ENCODE peak calls at places on chromosomes 1 and 21, in six cellular contexts. F, C, M, U, X and Y are unnamed samples.

GRCh38 chr1:224237094-224237881 is 54.2 kb downstream of the DEGS1 start:
- DNase-seq in U (no peak), M (no peak), F (no peak), C (no peak), X (no peak), Y (no peak)

GRCh38 chr1:205275133-205275532 is 46.4 kb downstream of the NUAK2 start:
- DNase-seq in C (no peak), U (peak), X (no peak), M (no peak), F (no peak), Y (no peak)

GRCh38 chr1:147142886-147143285 is 29.4 kb downstream of the PRKAB2 start:
- DNase-seq in C (no peak), X (no peak), M (no peak), F (no peak), U (no peak), Y (no peak)

GRCh38 chr1:207672525-207673130 is 27.7 kb downstream of the CR1L start:
- DNase-seq in F (peak), C (peak), U (peak), M (peak), X (no peak), Y (no peak)

GRCh38 chr1:147635342-147635741 is 35.0 kb downstream of the ACP6 start:
- DNase-seq in X (no peak), M (no peak), U (no peak), C (no peak), F (no peak), Y (no peak)

GRCh38 chr1:69221492-69221990 is 346.2 kb upstream of the LRRC7 start:
- DNase-seq in U (no peak), F (no peak), M (no peak), X (no peak), C (no peak), Y (no peak)

GRCh38 chr1:183139281-183139942 is 46.7 kb upstream of the LAMC2 start:
- DNase-seq in F (no peak), C (no peak), M (no peak), X (no peak), U (no peak), Y (no peak)

GRCh38 chr1:35539824-35540261 is 17.4 kb downstream of the KIAA0319L start:
- DNase-seq in F (no peak), C (no peak), X (no peak), M (no peak), U (no peak), Y (no peak)

GRCh38 chr21:35232545-35233176 is 183.6 kb upstream of the RUNX1 start:
- DNase-seq in X (no peak), U (peak), M (peak), F (peak), C (no peak), Y (no peak)

GRCh38 chr1:6570987-6571386 is 8.8 kb upstream of the ZBTB48 start:
- DNase-seq in X (no peak), C (no peak), F (no peak), U (no peak), M (no peak), Y (no peak)

GRCh38 chr1:109704173-109704572 is 7.9 kb upstream of the GSTM5 start:
- DNase-seq in M (peak), C (no peak), X (no peak), F (no peak), U (no peak), Y (no peak)

GRCh38 chr1:117237701-117238413 is 27.1 kb upstream of the VTCN1 start:
- DNase-seq in M (no peak), U (no peak), F (no peak), X (no peak), C (no peak), Y (no peak)

GRCh38 chr21:44618504-44618903 is 6.6 kb downstream of the KRTAP10-8 start:
- DNase-seq in M (no peak), C (no peak), U (no peak), F (peak), X (no peak), Y (no peak)

GRCh38 chr1:8955367-8955766 is 9.7 kb downstream of the CA6 start:
- DNase-seq in F (no peak), U (no peak), M (no peak), C (no peak), X (no peak), Y (no peak)

GRCh38 chr1:87786861-87787548 is 458.3 kb downstream of the LMO4 start:
- DNase-seq in M (peak), F (no peak), X (no peak), C (no peak), U (no peak), Y (no peak)

GRCh38 chr1:70455291-70455690 is 44.2 kb downstream of the CTH start:
- DNase-seq in M (no peak), F (no peak), U (no peak), C (no peak), X (no peak), Y (no peak)

GRCh38 chr1:18949689-18950414 is 6.6 kb downstream of the IFFO2 start:
- DNase-seq in X (no peak), U (no peak), C (peak), F (no peak), M (no peak), Y (peak)

GRCh38 chr1:212450331-212450881 is 17.7 kb downstream of the NENF start:
- DNase-seq in U (no peak), M (no peak), F (no peak), X (peak), C (no peak), Y (no peak)

GRCh38 chr1:54882483-54882882 is 4.5 kb downstream of the DHCR24 start:
- DNase-seq in X (no peak), M (no peak), F (no peak), U (no peak), C (no peak), Y (no peak)

GRCh38 chr1:171250263-171250662 is 2.0 kb downstream of the FMO1 start:
- DNase-seq in C (no peak), M (no peak), U (no peak), F (no peak), X (no peak), Y (no peak)

GRCh38 chr1:171254859-171255258 is 6.6 kb downstream of the FMO1 start:
- DNase-seq in F (peak), M (no peak), C (no peak), U (no peak), X (no peak), Y (no peak)

GRCh38 chr1:171252482-171252881 is 4.2 kb downstream of the FMO1 start:
- DNase-seq in X (no peak), M (no peak), C (peak), U (peak), F (no peak), Y (no peak)

GRCh38 chr1:171251042-171251740 is 2.9 kb downstream of the FMO1 start:
- DNase-seq in F (peak), C (no peak), U (peak), M (no peak), X (no peak), Y (peak)

DNA sequence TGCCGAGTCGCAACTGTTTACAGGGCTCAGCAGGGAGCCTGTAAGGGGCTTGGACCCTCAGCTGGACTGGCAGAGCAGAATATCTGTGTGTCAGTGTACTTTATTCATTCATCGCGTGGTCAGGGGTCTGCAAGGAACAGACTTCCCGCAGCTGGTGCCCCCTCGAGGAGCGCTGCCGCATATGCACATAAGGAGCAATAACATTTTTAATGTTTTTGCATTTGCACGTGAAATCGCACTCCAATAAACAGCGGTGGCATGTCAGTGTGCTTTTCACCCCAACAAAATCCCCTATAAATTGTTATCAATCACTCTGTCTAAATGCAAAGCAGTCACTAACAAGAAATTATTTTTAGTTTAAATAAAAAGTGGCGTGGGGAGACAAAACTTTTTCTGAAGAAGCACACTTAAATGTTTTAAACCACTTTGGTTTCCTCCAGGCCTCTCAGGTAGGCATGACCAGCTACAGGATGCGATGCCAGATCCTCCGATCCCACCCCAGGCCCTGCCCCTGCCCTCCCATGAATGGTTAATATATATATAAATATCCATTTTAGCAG is 3.5 kb downstream of the FMO1 start:
- DNase-seq in C (no peak), U (no peak), M (peak), F (peak), X (peak), Y (peak)
- TF ChIP-seq CTCF in C (peak), U (peak), M (peak), F (peak), X (peak), Y (peak)

DNA sequence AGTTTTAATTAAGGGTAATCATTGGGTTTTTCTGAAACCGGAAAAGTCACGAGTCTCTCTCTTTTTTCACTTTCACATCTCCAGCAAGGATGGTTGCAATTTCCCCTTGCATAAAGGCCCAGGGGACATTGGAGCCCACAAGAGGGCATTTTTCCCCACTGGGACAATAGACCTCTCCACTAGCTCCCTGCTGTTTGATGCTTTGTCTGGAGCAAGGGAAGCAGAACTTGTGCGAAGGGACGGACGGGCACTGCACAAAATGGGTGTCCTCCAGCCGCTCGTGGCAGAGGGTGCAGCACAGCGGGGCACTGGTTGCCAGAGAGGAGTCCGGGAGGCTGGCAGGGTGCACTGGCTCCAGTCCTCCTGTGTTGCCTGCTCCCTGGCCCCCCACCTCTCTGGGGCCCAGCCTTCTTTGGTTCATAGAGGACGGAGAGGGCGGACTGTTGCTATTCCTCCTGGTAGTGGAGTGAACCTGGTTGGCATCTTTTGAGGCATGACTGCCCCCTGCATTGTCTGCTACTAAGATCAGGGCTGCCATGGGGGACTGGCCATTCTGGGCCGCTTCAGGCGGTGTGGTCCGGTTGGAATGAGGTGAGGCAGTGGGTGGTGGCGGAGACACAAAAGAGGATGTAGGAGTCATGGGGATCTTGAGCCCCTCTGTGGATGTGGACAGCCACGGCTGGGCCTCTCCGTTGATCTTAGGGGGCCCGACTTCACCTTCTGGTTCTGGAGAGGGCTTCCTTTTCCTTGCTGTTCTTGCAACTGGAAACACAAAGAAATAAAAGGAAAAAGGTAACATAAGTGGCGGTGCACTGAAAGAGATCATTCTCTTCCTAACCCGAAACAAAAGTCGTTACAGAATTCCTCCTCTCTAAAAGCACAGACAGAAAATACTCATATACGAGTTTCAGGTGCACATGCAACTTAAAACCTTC is 2.6 kb downstream of the IRF2BP2 start:
- DNase-seq in M (no peak), F (no peak), U (peak), X (peak), C (no peak), Y (peak)
- TF ChIP-seq CTCF in M (peak), F (peak), U (no peak), X (peak), C (no peak), Y (no peak)

DNA sequence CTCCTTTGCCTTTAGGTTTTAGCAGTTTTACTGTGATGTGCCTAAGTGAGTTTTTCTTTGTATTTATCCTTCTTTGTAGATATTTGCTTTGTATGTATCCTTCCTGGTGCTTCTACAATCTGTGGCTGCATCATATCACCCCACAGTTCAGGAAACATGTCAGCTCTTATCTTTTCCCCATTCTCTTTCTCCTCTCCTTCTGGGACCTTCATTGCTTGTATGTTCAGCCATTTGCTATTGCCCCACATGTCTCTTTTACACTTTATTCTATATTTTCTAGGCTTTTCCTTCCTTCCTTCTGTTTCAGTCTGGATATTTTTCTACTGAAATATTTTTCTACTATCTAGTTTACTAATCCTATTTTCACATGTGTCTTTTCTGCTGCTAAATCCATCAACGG is 14.9 kb downstream of the KNCN start:
- DNase-seq in X (no peak), C (no peak), M (no peak), F (no peak), U (no peak), Y (no peak)
- TF ChIP-seq CTCF in X (no peak), C (no peak), M (no peak), F (no peak), U (no peak), Y (no peak)

DNA sequence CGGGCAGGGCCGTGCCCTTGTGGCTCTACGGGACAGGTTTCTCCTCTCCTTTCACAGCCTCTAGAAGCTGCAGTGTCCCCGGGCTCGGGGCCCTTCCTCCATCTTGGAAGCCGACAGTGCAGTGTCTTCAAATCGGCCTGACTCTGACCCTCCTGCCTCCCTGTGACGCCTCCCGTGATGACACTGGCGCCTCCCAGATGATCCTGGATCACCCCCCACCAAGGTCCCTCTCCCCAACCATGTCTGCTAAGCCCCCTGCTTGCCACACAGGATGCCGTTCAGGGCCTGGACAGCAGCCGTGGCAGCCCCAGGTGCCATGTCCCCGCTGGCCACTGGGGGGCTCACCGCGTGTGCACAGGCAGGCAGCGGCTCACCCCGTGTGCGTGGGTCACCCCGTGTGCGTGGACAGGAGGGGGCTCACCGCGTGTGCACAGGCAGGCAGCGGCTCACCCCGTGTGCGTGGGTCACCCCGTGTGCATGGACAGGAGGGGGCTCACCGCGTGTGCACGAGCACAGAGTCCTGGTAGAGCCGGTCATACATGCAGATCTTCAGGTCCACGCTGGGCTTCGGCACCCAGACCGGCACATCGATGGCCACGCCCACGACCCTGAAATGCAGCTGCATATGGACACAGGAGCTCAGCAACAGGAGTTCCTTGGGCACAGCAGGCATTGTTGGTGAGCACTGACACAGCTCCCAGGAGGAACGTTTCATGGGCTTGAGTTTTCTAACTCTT is 24.9 kb upstream of the TMEM52 start:
- DNase-seq in U (peak), F (peak), C (peak), M (peak), X (peak), Y (peak)
- TF ChIP-seq CTCF in U (peak), F (peak), C (peak), M (peak), X (peak), Y (peak)

GRCh38 chr1:2525896-2526823 is at the start of gene PANK4:
- DNase-seq in M (peak), F (peak), C (peak), X (peak), U (peak), Y (peak)
- TF ChIP-seq CTCF in M (no peak), F (no peak), C (no peak), X (no peak), U (no peak), Y (no peak)

GRCh38 chr1:74246266-74246665 is 11.1 kb downstream of the TNNI3K start:
- DNase-seq in C (no peak), X (no peak), M (no peak), U (no peak), F (no peak), Y (no peak)

GRCh38 chr1:74247881-74248528 is 12.8 kb downstream of the TNNI3K start:
- DNase-seq in F (no peak), U (no peak), X (no peak), M (no peak), C (no peak), Y (no peak)

GRCh38 chr1:74245168-74245753 is 10.1 kb downstream of the TNNI3K start:
- DNase-seq in X (no peak), M (no peak), F (no peak), U (no peak), C (no peak), Y (no peak)
- TF ChIP-seq CTCF in X (no peak), M (no peak), F (no peak), U (no peak), C (no peak), Y (no peak)

DNA sequence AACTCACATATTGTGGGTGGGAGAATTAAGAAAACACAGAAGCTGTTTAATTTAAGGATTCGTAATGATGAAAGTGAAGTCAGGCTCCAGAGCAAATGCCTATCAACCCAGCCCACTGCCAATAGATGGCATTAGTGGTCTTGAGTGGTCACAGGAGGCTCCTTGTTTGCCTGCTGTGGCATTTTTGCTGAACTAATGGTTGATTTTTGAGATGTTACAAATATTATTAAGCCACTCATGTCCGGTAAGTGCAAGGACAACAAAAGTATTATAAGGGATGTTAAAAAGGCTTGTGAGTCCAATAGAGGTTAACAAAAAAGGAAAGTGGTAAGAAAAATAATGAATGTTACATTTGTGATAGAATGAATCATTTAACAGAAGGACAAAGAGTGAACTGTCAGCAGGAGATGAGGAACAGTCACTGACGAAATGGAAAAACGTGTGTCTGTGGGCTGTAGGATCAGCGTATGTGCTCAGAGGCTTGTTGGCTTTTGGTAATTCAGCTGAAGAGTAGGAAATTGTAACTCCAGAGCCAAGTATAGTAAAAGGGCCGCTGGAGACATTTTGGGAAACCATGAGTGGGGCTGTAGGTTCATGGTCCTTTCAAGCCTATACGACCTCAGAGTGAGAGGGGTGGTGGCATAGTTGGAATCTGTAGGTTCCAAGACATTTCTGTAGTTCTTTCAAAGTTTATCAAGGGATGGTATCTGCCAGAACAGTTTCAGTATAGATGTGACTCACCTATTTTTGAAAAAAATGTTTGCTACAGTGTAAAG is 11.2 kb downstream of the SFT2D2 start:
- DNase-seq in C (no peak), U (no peak), X (no peak), M (no peak), F (no peak), Y (no peak)
- TF ChIP-seq CTCF in C (no peak), U (no peak), X (no peak), M (no peak), F (peak), Y (no peak)